ENCODE peak calls at places on chromosomes 6 and 20, in four cellular contexts. One of them, this sample, is unnamed.
A peak's percentile ranks its signal among the peaks of the same experiment; 100 is the strongest.

GRCh38 chr6:108622601-108623335 is 62.1 kb downstream of the FOXO3 start:
- DNase-seq in GM12878: no peak
- DNase-seq in IMR-90: peak; percentile 98
- DNase-seq in K562: no peak
- DNase-seq in this sample: peak; percentile 10

GRCh38 chr6:43271944-43272343 is 26.1 kb upstream of the SLC22A7 start:
- DNase-seq in GM12878: no peak
- DNase-seq in IMR-90: no peak
- DNase-seq in K562: no peak
- DNase-seq in this sample: no peak

GRCh38 chr20:21303872-21304586 is 898 bp downstream of the XRN2 start:
- DNase-seq in IMR-90: peak; percentile 18
- DNase-seq in GM12878: no peak
- DNase-seq in K562: no peak
- DNase-seq in this sample: no peak

GRCh38 chr6:143583542-143584330 is 72.2 kb upstream of the FUCA2 start:
- DNase-seq in IMR-90: peak; percentile 91
- DNase-seq in GM12878: no peak
- DNase-seq in K562: no peak
- DNase-seq in this sample: no peak

GRCh38 chr6:169520104-169520503 is 181.7 kb downstream of the WDR27 start:
- DNase-seq in GM12878: no peak
- DNase-seq in IMR-90: peak; percentile 70
- DNase-seq in K562: no peak
- DNase-seq in this sample: no peak

GRCh38 chr6:134938896-134939295 is 11.0 kb downstream of the ALDH8A1 start:
- DNase-seq in IMR-90: peak; percentile 72
- DNase-seq in GM12878: peak; percentile 13
- DNase-seq in K562: no peak
- DNase-seq in this sample: no peak

GRCh38 chr6:31572041-31572911 is at the start of gene LTA:
- DNase-seq in IMR-90: no peak
- DNase-seq in GM12878: no peak
- DNase-seq in K562: no peak
- DNase-seq in this sample: no peak

GRCh38 chr6:16273266-16273665 is 34.9 kb downstream of the GMPR start:
- DNase-seq in GM12878: no peak
- DNase-seq in IMR-90: peak; percentile 61
- DNase-seq in K562: no peak
- DNase-seq in this sample: no peak

GRCh38 chr6:72715119-72715518 is 93.3 kb downstream of the KCNQ5 start:
- DNase-seq in GM12878: no peak
- DNase-seq in IMR-90: no peak
- DNase-seq in K562: no peak
- DNase-seq in this sample: no peak

GRCh38 chr6:72999995-73000394 is 225.3 kb downstream of the KHDC1L start:
- DNase-seq in K562: no peak
- DNase-seq in GM12878: no peak
- DNase-seq in IMR-90: no peak
- DNase-seq in this sample: no peak

GRCh38 chr6:166950443-166950821 is 5.9 kb downstream of the RNASET2 start:
- DNase-seq in K562: no peak
- DNase-seq in GM12878: no peak
- DNase-seq in IMR-90: no peak
- DNase-seq in this sample: no peak

GRCh38 chr20:57698867-57699275 is 10.9 kb downstream of the PMEPA1 start:
- DNase-seq in IMR-90: no peak
- DNase-seq in GM12878: no peak
- DNase-seq in K562: no peak
- DNase-seq in this sample: peak; percentile 84

GRCh38 chr20:25282796-25283195 is 34.9 kb downstream of the PYGB start:
- DNase-seq in IMR-90: no peak
- DNase-seq in GM12878: no peak
- DNase-seq in K562: no peak
- DNase-seq in this sample: no peak

GRCh38 chr6:145020543-145020942 is 714.8 kb downstream of the EPM2A start:
- DNase-seq in IMR-90: no peak
- DNase-seq in K562: no peak
- DNase-seq in GM12878: no peak
- DNase-seq in this sample: no peak

GRCh38 chr20:12925214-12925755 is 83.5 kb upstream of the SPTLC3 start:
- DNase-seq in K562: peak; percentile 16
- DNase-seq in IMR-90: peak; percentile 85
- DNase-seq in GM12878: peak; percentile 13
- DNase-seq in this sample: peak; percentile 81

GRCh38 chr20:23366384-23366783 is 4.4 kb downstream of the GZF1 start:
- DNase-seq in IMR-90: no peak
- DNase-seq in GM12878: no peak
- DNase-seq in K562: no peak
- DNase-seq in this sample: no peak

GRCh38 chr6:52517502-52518278 is 59.2 kb downstream of the TRAM2 start:
- DNase-seq in IMR-90: peak; percentile 98
- DNase-seq in GM12878: no peak
- DNase-seq in K562: peak; percentile 91
- DNase-seq in this sample: peak; percentile 91

GRCh38 chr6:127690092-127690491 is 113.1 kb downstream of the C6orf58 start:
- DNase-seq in IMR-90: peak; percentile 28
- DNase-seq in K562: no peak
- DNase-seq in GM12878: no peak
- DNase-seq in this sample: peak; percentile 19

DNA sequence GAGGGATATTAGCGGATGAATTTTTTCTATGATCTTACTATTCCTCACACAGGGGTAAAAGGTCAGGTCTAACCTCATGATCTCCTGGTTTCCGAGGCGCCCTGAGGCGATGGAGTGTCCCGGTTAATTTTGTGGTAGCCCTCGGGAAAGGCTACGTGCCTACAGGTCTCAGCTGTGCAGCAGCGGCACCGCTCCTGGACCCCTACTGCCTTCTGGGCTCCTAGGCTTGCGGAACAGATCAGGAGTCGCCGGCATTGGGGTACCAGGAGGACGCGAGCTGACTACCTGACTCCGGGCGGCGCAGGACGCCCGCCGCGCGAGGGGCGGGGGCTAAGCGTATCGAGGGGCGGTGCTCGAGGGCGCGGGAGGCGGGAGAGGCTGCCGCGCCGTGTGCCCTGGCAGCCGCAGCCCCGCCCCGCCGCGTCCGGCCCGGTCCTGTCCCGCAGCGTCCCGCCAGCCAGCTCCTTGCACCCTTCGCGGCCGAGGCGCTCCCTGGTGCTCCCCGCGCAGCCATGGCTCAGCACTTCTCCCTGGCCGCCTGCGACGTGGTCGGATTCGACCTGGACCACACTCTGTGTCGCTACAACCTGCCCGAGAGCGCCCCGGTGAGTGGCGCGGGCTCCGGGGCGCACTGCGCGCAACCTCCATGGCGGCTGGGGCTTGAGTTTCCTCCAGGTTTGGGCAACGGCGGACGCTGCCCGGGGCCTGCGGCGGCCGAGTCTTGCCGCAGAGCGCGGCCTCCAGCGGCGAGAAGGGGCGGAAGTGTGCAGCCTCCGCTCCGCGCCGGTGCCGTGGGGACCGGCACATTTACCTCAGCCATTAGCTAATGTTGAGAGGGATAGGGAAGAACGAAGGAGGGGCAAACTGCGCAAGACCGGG is at the start of gene NT5DC1:
- DNase-seq in IMR-90: peak; percentile 67
- DNase-seq in K562: peak; percentile 92
- DNase-seq in GM12878: peak; percentile 60
- DNase-seq in this sample: peak; percentile 78
- TF ChIP-seq ELK1 in IMR-90: no peak
- TF ChIP-seq ELK1 in K562: no peak
- TF ChIP-seq ELK1 in GM12878: peak; percentile 46
- TF ChIP-seq ELK1 in this sample: no peak

GRCh38 chr6:164928366-164929154 is 380.8 kb downstream of the C6orf118 start:
- DNase-seq in IMR-90: no peak
- DNase-seq in K562: no peak
- DNase-seq in GM12878: no peak
- DNase-seq in this sample: no peak
- H3K27ac ChIP-seq in IMR-90: no peak overlapping the region
- H3K27ac ChIP-seq in K562: no peak overlapping the region
- H3K27ac ChIP-seq in GM12878: no peak overlapping the region
- H3K27ac ChIP-seq in this sample: no peak overlapping the region

GRCh38 chr6:69019832-69020231 is 384.8 kb downstream of the ADGRB3 start:
- DNase-seq in IMR-90: peak; percentile 20
- DNase-seq in GM12878: no peak
- DNase-seq in K562: no peak
- DNase-seq in this sample: no peak
- TF ChIP-seq ELK1 in IMR-90: no peak
- TF ChIP-seq ELK1 in GM12878: no peak
- TF ChIP-seq ELK1 in K562: no peak
- TF ChIP-seq ELK1 in this sample: no peak

GRCh38 chr20:62382306-62383198 is 4.4 kb upstream of the RPS21 start:
- DNase-seq in IMR-90: peak; percentile 70
- DNase-seq in GM12878: peak; percentile 32
- DNase-seq in K562: peak; percentile 84
- DNase-seq in this sample: peak; percentile 87
- H3K27ac ChIP-seq in IMR-90: no peak overlapping the region
- H3K27ac ChIP-seq in GM12878: no peak overlapping the region
- H3K27ac ChIP-seq in K562: no peak overlapping the region
- H3K27ac ChIP-seq in this sample: peak overlapping the region; percentile 78

GRCh38 chr6:45637611-45638257 is 260.0 kb upstream of the SUPT3H start:
- DNase-seq in GM12878: no peak
- DNase-seq in K562: no peak
- DNase-seq in IMR-90: no peak
- DNase-seq in this sample: no peak

GRCh38 chr6:45642331-45643126 is 264.8 kb upstream of the SUPT3H start:
- DNase-seq in GM12878: no peak
- DNase-seq in K562: no peak
- DNase-seq in IMR-90: no peak
- DNase-seq in this sample: no peak

GRCh38 chr6:45637056-45637455 is 259.3 kb upstream of the SUPT3H start:
- DNase-seq in GM12878: no peak
- DNase-seq in K562: no peak
- DNase-seq in IMR-90: no peak
- DNase-seq in this sample: no peak

GRCh38 chr6:45640811-45641210 is 263.1 kb upstream of the SUPT3H start:
- DNase-seq in IMR-90: no peak
- DNase-seq in K562: no peak
- DNase-seq in GM12878: no peak
- DNase-seq in this sample: no peak

GRCh38 chr6:45640081-45640491 is 262.4 kb upstream of the SUPT3H start:
- DNase-seq in GM12878: no peak
- DNase-seq in K562: no peak
- DNase-seq in IMR-90: peak; percentile 78
- DNase-seq in this sample: no peak
- TF ChIP-seq ELK1 in GM12878: no peak
- TF ChIP-seq ELK1 in K562: no peak
- TF ChIP-seq ELK1 in IMR-90: no peak
- TF ChIP-seq ELK1 in this sample: no peak

DNA sequence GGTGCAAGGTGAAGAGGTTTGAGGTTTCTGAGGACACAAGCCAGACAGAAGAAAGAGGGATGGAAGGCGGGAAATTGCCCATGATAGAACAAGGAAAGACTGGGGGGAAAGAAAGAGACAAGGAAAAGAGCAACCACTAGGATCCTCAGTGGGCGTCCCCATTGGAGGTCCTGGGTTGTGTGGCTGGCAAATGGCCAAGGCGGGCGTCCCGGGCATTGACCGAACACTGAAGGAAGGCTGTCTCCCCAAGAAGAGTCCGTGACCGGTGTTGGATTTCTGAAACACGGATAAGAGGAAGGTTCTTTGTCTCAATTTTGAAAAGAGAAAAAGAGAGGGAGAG is 746.6 kb upstream of the ADGRB3 start:
- DNase-seq in IMR-90: no peak
- DNase-seq in GM12878: no peak
- DNase-seq in K562: peak; percentile 69
- DNase-seq in this sample: no peak
- H3K27ac ChIP-seq in IMR-90: no peak overlapping the region
- H3K27ac ChIP-seq in GM12878: no peak overlapping the region
- H3K27ac ChIP-seq in K562: peak overlapping the region; percentile 98
- H3K27ac ChIP-seq in this sample: no peak overlapping the region

GRCh38 chr6:83467620-83468036 is 36.8 kb upstream of the ME1 start:
- DNase-seq in K562: no peak
- DNase-seq in IMR-90: no peak
- DNase-seq in GM12878: no peak
- DNase-seq in this sample: no peak
- TF ChIP-seq ELK1 in K562: no peak
- TF ChIP-seq ELK1 in IMR-90: no peak
- TF ChIP-seq ELK1 in GM12878: no peak
- TF ChIP-seq ELK1 in this sample: no peak

GRCh38 chr6:106516629-106517028 is 112.7 kb downstream of the RTN4IP1 start:
- DNase-seq in GM12878: no peak
- DNase-seq in K562: no peak
- DNase-seq in IMR-90: no peak
- DNase-seq in this sample: no peak
- H3K27ac ChIP-seq in GM12878: peak overlapping the region; percentile 63
- H3K27ac ChIP-seq in K562: no peak overlapping the region
- H3K27ac ChIP-seq in IMR-90: no peak overlapping the region
- H3K27ac ChIP-seq in this sample: no peak overlapping the region

DNA sequence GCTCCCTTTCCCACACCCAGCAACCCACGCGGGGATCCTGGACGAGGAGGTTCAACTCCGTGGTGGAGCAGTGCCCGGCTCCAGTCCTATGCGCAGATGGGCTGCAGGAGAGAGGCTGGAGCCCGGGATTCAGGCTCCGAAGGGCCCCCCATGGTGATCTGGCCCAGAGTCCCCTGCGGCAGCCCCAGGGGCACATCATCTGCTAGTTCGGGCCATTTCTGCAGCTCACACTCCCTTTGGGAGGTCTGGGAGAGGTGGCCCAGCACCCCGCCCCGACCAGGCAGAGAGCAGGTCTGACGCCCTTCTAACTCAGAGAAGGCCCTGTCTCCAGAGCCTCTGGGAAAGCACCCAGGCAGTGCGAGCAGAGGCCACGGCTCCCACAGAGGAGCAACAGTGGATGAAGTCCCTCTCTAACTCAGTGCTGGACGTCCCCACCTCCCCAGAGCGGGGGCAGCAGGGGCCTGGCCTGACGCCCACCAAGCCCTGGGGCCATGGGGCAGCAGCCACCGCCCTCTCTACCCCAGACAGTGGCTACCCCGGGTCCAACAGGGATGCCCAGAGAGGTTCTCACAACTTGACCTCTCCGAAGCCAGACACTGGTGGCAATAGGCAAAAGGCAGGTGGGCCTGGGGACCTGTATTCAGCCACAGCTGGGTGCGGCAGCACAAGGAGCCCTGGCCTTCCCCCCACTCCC is 3.3 kb downstream of the KCNQ2 start:
- DNase-seq in IMR-90: no peak
- DNase-seq in K562: no peak
- DNase-seq in GM12878: no peak
- DNase-seq in this sample: no peak
- TF ChIP-seq ELK1 in IMR-90: no peak
- TF ChIP-seq ELK1 in K562: no peak
- TF ChIP-seq ELK1 in GM12878: no peak
- TF ChIP-seq ELK1 in this sample: no peak

This sample was measured in A549.